ENCODE peak calls at places on chromosomes 2 and 18, in ten cellular contexts. W is breast epithelium; I is fibroblast of lung; P is CD8-positive, alpha-beta memory T cell; X is SJSA1; K is body of pancreas; B is aorta; Z is psoas muscle; L is neuronal stem cell; S is ovary. J is an unnamed sample. For H3K4me1 and H3K27me3, the result is how much of the 10 kb centered on the place peaks cover.

GRCh38 chr2:71889991-71890684 is 257.5 kb downstream of the CYP26B1 start:
- DNase-seq in S (no peak), I (peak), K (no peak), P (no peak), X (no peak), L (no peak), B (no peak), W (no peak), Z (no peak), J (no peak)

GRCh38 chr2:65021709-65022108 is 32.5 kb downstream of the SLC1A4 start:
- DNase-seq in L (no peak), B (no peak), P (no peak), I (no peak), X (no peak), W (no peak), K (no peak), Z (no peak), S (no peak), J (no peak)

GRCh38 chr2:160747771-160748170 is 254.2 kb upstream of the RBMS1 start:
- DNase-seq in S (no peak), I (peak), K (no peak), X (peak), L (no peak), B (no peak), W (no peak), P (no peak), Z (no peak), J (no peak)

GRCh38 chr2:215010390-215010789 is 128.0 kb downstream of the ABCA12 start:
- DNase-seq in W (no peak), I (no peak), P (no peak), K (no peak), Z (no peak), S (no peak), B (no peak), L (no peak), X (no peak), J (no peak)

GRCh38 chr18:46156124-46156745 is 52.0 kb downstream of the HAUS1 start:
- DNase-seq in K (no peak), L (no peak), W (no peak), S (no peak), Z (no peak), B (no peak), X (no peak), P (no peak), I (no peak), J (no peak)

GRCh38 chr2:182447843-182448242 is 21.0 kb upstream of the PDE1A start:
- DNase-seq in B (no peak), P (no peak), I (peak), K (no peak), S (no peak), L (no peak), W (no peak), X (no peak), Z (no peak), J (no peak)

GRCh38 chr2:147110317-147110716 is 734.5 kb upstream of the ACVR2A start:
- DNase-seq in S (no peak), I (peak), W (no peak), P (no peak), Z (no peak), L (peak), B (no peak), X (no peak), K (no peak), J (no peak)

GRCh38 chr2:94982156-94982555 is 43.4 kb upstream of the MAL start:
- DNase-seq in P (no peak), S (no peak), L (no peak), I (no peak), B (no peak), Z (no peak), X (no peak), K (no peak), W (no peak), J (no peak)

GRCh38 chr2:163580757-163581156 is 155.1 kb downstream of the FIGN start:
- DNase-seq in S (no peak), I (no peak), W (no peak), K (no peak), Z (no peak), X (no peak), B (no peak), L (no peak), P (no peak), J (no peak)

GRCh38 chr2:17422066-17422465 is 96.2 kb downstream of the RAD51AP2 start:
- DNase-seq in L (no peak), S (no peak), Z (no peak), B (no peak), I (peak), P (no peak), K (no peak), X (no peak), W (no peak), J (no peak)

GRCh38 chr2:30113617-30114293 is 33.1 kb upstream of the YPEL5 start:
- DNase-seq in W (no peak), K (no peak), I (peak), S (no peak), X (peak), P (no peak), Z (no peak), B (no peak), L (no peak), J (no peak)

GRCh38 chr2:147325955-147326354 is 518.9 kb upstream of the ACVR2A start:
- DNase-seq in P (no peak), L (no peak), K (no peak), X (no peak), B (no peak), S (no peak), Z (no peak), W (no peak), I (no peak), J (no peak)

GRCh38 chr2:69214898-69215297 is 172.1 kb downstream of the GFPT1 start:
- DNase-seq in P (no peak), B (no peak), L (no peak), W (no peak), I (peak), S (no peak), X (no peak), Z (no peak), K (no peak), J (no peak)

GRCh38 chr2:47744074-47744473 is 38.9 kb upstream of the MSH6 start:
- DNase-seq in X (no peak), S (no peak), B (no peak), L (no peak), I (no peak), W (no peak), Z (no peak), P (no peak), K (no peak), J (no peak)

GRCh38 chr2:145957929-145958328 is 1438.0 kb upstream of the ZEB2 start:
- DNase-seq in W (no peak), B (no peak), L (no peak), X (no peak), P (no peak), S (no peak), Z (no peak), I (no peak), K (no peak), J (no peak)

GRCh38 chr2:19503915-19504314 is 145.5 kb upstream of the OSR1 start:
- DNase-seq in S (no peak), L (no peak), Z (no peak), K (no peak), X (no peak), P (no peak), I (no peak), W (no peak), B (no peak), J (no peak)

GRCh38 chr2:219592721-219593120 is 4.9 kb upstream of the STK11IP start:
- DNase-seq in P (no peak), S (no peak), W (no peak), B (no peak), Z (no peak), L (no peak), I (no peak), K (no peak), X (no peak), J (no peak)

GRCh38 chr2:15916336-15916735 is 24.0 kb upstream of the MYCN start:
- DNase-seq in X (no peak), I (no peak), Z (no peak), W (no peak), B (no peak), S (no peak), P (no peak), K (no peak), L (no peak), J (no peak)

GRCh38 chr2:9565436-9566153 is 10.0 kb upstream of the ADAM17 start:
- DNase-seq in B (peak), Z (peak), I (peak), S (peak), X (peak), P (no peak), K (peak), W (peak), L (no peak), J (no peak)

GRCh38 chr2:12636837-12637581 is 79.7 kb upstream of the TRIB2 start:
- DNase-seq in K (no peak), X (no peak), W (no peak), B (no peak), P (no peak), I (peak), S (no peak), Z (no peak), L (no peak), J (no peak)

GRCh38 chr2:215911686-215912085 is 101.7 kb downstream of the MREG start:
- DNase-seq in P (no peak), Z (no peak), B (no peak), I (no peak), X (no peak), K (no peak), L (no peak), S (no peak), W (no peak), J (no peak)

GRCh38 chr2:213806125-213806726 is 522.0 kb downstream of the SPAG16 start:
- DNase-seq in S (no peak), I (peak), K (no peak), W (no peak), B (no peak), P (no peak), L (no peak), Z (no peak), X (no peak), J (no peak)

GRCh38 chr2:9641641-9642040 is 10.8 kb upstream of the YWHAQ start:
- DNase-seq in I (no peak), L (no peak), S (no peak), B (no peak), W (no peak), Z (no peak), P (no peak), K (no peak), X (no peak), J (no peak)

GRCh38 chr18:48834421-48835011 is 116.2 kb downstream of the SMAD7 start:
- DNase-seq in L (no peak), X (peak), I (peak), B (peak), Z (peak), W (peak), P (peak), S (no peak), K (peak), J (no peak)

GRCh38 chr2:29281585-29281984 is 166.4 kb downstream of the CLIP4 start:
- DNase-seq in L (no peak), B (peak), P (no peak), W (peak), X (peak), Z (no peak), K (peak), I (peak), S (peak), J (no peak)

GRCh38 chr18:63979409-63979908 is 9.6 kb downstream of the SERPINB8 start:
- DNase-seq in W (peak), X (peak), S (peak), B (no peak), K (peak), I (peak), L (peak), Z (no peak), P (peak), J (no peak)

GRCh38 chr2:127324635-127325034 is 30.7 kb upstream of the ERCC3 start:
- DNase-seq in I (peak), L (no peak), B (no peak), P (no peak), Z (no peak), K (peak), X (no peak), S (no peak), W (no peak), J (no peak)

GRCh38 chr2:40103590-40103989 is 324.5 kb upstream of the THUMPD2 start:
- DNase-seq in B (no peak), I (peak), K (no peak), P (no peak), X (no peak), S (no peak), L (no peak), Z (no peak), W (no peak), J (no peak)
- H3K4me1 ChIP-seq in B (under half), I (under half), K (under half), P (under half), X (half or more), S (under half), L (under half), Z (under half), W (under half), J (under half)

DNA sequence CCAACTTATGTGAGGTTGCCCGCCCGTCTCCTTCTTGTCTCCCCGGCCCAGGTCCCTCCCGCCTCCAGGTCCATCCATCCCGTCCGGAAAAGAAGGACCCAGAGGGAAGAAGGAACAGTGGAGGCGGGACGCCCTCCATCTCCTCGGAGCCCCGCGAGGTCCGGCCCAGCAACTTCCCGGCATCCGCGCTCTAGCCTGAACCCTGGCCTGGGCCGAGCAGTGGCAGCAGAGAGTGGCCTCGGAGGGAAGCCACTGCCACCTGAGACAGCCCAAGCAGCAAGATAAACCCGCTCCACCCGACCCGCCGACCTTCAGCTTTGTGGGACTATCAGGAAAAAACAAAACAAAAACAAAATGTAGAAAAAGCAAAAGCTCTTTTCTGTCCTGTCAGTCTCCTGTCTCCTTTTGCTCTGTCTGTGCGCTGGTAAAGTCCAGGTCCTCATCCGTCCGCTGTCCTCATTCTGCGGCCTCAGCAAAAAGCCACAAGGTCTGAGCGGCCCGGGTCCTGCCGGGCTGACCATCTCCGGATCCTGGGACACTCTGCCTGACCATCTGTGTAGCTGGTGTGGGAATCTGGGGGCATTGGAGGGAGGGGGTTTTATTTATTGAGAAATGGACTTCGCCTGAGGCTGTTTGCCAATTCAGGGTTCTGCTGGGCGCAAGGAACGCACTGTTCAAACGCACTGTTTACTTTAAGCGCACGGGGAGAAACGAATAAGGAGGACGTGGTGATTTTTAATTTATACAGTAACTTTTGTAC is 3.1 kb downstream of the DLX1 start:
- DNase-seq in X (no peak), B (peak), S (no peak), K (no peak), W (no peak), P (no peak), I (no peak), L (peak), Z (no peak), J (no peak)
- H3K4me3 ChIP-seq in X (no peak), B (no peak), S (no peak), K (no peak), W (no peak), P (no peak), I (no peak), L (no peak), Z (no peak), J (no peak)

GRCh38 chr18:9849407-9849961 is 36.3 kb upstream of the TXNDC2 start:
- DNase-seq in Z (peak), B (no peak), S (no peak), P (no peak), X (no peak), K (no peak), L (no peak), W (no peak), I (no peak), J (no peak)
- H3K27me3 ChIP-seq in Z (under half), B (under half), S (under half), P (under half), X (under half), K (under half), L (under half), W (under half), I (under half), J (under half)

GRCh38 chr2:178873912-178874311 is 66.7 kb upstream of the TTN start:
- DNase-seq in B (no peak), L (no peak), K (no peak), W (no peak), I (no peak), S (no peak), P (no peak), X (no peak), Z (no peak), J (no peak)

GRCh38 chr2:178880257-178880656 is 73.0 kb upstream of the TTN start:
- DNase-seq in B (no peak), I (no peak), Z (no peak), K (no peak), X (no peak), P (no peak), S (no peak), L (no peak), W (no peak), J (no peak)

GRCh38 chr2:178874529-178875240 is 67.5 kb upstream of the TTN start:
- DNase-seq in I (peak), K (peak), W (no peak), X (no peak), P (no peak), B (no peak), S (peak), Z (no peak), L (no peak), J (no peak)

GRCh38 chr2:178882666-178883440 is 75.6 kb upstream of the TTN start:
- DNase-seq in B (no peak), W (no peak), Z (no peak), X (no peak), K (no peak), L (no peak), P (no peak), S (peak), I (peak), J (no peak)

DNA sequence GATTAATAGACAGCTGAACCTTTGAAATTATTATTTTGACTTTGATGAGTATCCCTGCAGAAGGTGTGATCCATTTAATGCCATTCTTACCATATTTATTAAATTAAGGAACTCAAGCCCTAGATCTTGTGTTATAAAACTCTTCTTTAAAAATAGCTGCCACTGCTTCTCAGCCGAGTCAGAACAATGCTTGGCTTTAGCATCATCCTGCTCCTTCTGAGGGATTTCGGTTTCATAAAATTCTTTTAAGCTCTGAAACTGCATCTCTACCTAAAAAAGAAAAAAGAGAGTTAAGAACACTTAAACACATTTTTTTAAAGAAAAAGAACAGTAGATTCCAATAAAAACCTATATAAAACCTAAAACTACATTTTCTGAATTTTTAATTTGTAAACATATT is 70.7 kb upstream of the TTN start:
- DNase-seq in I (no peak), L (no peak), Z (no peak), K (no peak), P (no peak), S (no peak), B (no peak), W (no peak), X (no peak), J (no peak)
- H3K4me1 ChIP-seq in I (under half), L (under half), Z (under half), K (under half), P (under half), S (under half), B (under half), W (under half), X (under half), J (under half)

GRCh38 chr18:57698571-57699276 is 77.1 kb upstream of the NARS1 start:
- DNase-seq in X (no peak), W (no peak), K (no peak), I (peak), S (no peak), L (no peak), B (no peak), Z (no peak), P (no peak), J (no peak)
- H3K4me3 ChIP-seq in X (no peak), W (no peak), K (no peak), I (no peak), S (no peak), L (no peak), B (no peak), Z (peak), P (no peak), J (no peak)

GRCh38 chr2:222256250-222256649 is 42.5 kb downstream of the PAX3 start:
- DNase-seq in L (no peak), I (no peak), S (no peak), X (no peak), B (no peak), K (no peak), W (no peak), P (no peak), Z (no peak), J (no peak)

GRCh38 chr2:222255090-222255489 is 43.7 kb downstream of the PAX3 start:
- DNase-seq in Z (no peak), W (no peak), B (no peak), S (no peak), P (no peak), L (no peak), K (no peak), X (no peak), I (no peak), J (no peak)

GRCh38 chr2:222257645-222258044 is 41.2 kb downstream of the PAX3 start:
- DNase-seq in I (no peak), P (no peak), X (no peak), W (no peak), L (no peak), S (no peak), Z (no peak), B (no peak), K (no peak), J (no peak)
- H3K27me3 ChIP-seq in I (under half), P (under half), X (under half), W (under half), L (under half), S (under half), Z (under half), B (under half), K (under half), J (under half)

GRCh38 chr18:43531438-43531837 is 254.1 kb upstream of the SYT4 start:
- DNase-seq in X (no peak), S (no peak), W (no peak), B (no peak), I (no peak), P (no peak), Z (no peak), K (no peak), L (no peak), J (no peak)

GRCh38 chr18:43525149-43525548 is 247.9 kb upstream of the SYT4 start:
- DNase-seq in B (no peak), S (no peak), W (no peak), L (no peak), Z (no peak), P (no peak), X (no peak), K (peak), I (no peak), J (no peak)

GRCh38 chr18:43524260-43524659 is 247.0 kb upstream of the SYT4 start:
- DNase-seq in B (no peak), X (no peak), P (no peak), S (no peak), Z (no peak), K (no peak), W (no peak), L (no peak), I (no peak), J (no peak)

DNA sequence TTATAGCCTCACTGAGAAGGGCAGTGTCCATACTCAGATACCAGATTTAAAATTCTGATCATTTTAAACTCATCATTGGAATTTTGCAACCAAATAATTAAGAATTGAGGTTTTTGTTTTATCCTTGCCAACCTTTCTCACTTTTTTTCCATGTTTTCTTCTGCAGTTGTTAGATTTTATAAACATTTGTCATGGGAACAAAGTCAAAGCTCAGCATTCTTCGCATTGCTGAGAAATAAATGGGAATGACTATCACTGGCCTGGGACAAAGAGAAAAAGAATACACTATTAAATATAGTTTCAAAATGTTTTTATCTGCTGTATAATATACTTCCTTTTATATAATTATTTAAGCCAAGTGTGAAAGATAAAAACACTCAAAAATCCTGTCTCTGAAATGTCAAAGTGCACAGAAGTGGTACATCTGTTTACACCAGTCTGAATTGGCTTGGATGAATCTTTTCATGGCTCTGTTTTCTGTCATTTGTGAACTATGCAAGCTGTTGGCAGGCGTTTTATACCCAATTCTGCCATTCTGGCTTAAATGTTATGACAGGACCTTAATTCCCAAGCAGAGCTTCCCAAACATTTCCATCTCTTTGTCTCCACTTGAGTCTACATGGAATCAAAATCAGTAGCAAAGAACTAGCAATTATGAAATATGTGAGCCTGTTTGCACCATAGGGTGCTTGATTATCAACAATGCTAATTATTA is 249.3 kb upstream of the SYT4 start:
- DNase-seq in P (no peak), W (no peak), S (no peak), B (no peak), K (no peak), I (peak), X (no peak), L (no peak), Z (no peak), J (no peak)
- H3K4me1 ChIP-seq in P (under half), W (under half), S (under half), B (under half), K (under half), I (under half), X (under half), L (under half), Z (under half), J (under half)

J was measured in iPS DF 6.9.